ENCODE peak calls at places on chromosomes 16 and 17, in seven cellular contexts. P is gastrocnemius medialis; M is CD4-positive, alpha-beta T cell; K is effector memory CD4-positive, alpha-beta T cell; H is cardiac fibroblast; N is globus pallidus; T is GF-D8. U is an unnamed sample.

GRCh38 chr17:57993471-57994365 is 5.7 kb upstream of the VEZF1 start:
- DNase-seq in P (no peak), M (no peak), K (no peak), H (no peak), N (no peak), T (peak; percentile 68), U (no peak)

GRCh38 chr17:80822700-80823410 is 168.8 kb upstream of the CHMP6 start:
- DNase-seq in P (peak; percentile 14), M (no peak), K (no peak), H (no peak), N (no peak), T (peak; percentile 96), U (no peak)

GRCh38 chr17:55624789-55625433 is 97.8 kb downstream of the TMEM100 start:
- DNase-seq in P (no peak), M (no peak), K (no peak), H (no peak), N (no peak), T (no peak), U (no peak)

GRCh38 chr17:8807070-8807550 is 7.9 kb upstream of the MFSD6L start:
- DNase-seq in P (no peak), M (no peak), K (no peak), H (peak; percentile 25), N (no peak), T (no peak), U (no peak)

GRCh38 chr16:12276631-12277030 is 300.1 kb downstream of the SNX29 start:
- DNase-seq in P (no peak), M (no peak), K (no peak), H (no peak), N (no peak), T (no peak), U (no peak)

GRCh38 chr16:76278976-76279375 is 1.8 kb downstream of the CNTNAP4 start:
- DNase-seq in P (no peak), M (no peak), K (no peak), H (peak; percentile 54), N (peak; percentile 90), T (no peak), U (no peak)

GRCh38 chr16:24499193-24499814 is 40.1 kb upstream of the RBBP6 start:
- DNase-seq in P (no peak), M (no peak), K (no peak), H (peak; percentile 46), N (peak; percentile 12), T (no peak), U (peak; percentile 17)

GRCh38 chr16:25121824-25122600 is 10.5 kb downstream of the LCMT1 start:
- DNase-seq in P (no peak), M (no peak), K (no peak), H (no peak), N (no peak), T (no peak), U (no peak)

GRCh38 chr16:79316004-79316458 is 284.5 kb downstream of the MAF start:
- DNase-seq in P (no peak), M (no peak), K (no peak), H (no peak), N (peak; percentile 14), T (no peak), U (no peak)

GRCh38 chr17:57636985-57637667 is 108.0 kb downstream of the CCDC182 start:
- DNase-seq in P (no peak), M (no peak), K (no peak), H (peak; percentile 13), N (no peak), T (no peak), U (no peak)

GRCh38 chr16:3717235-3718018 is at the start of gene TRAP1:
- DNase-seq in P (peak; percentile 88), M (peak; percentile 91), K (peak; percentile 87), H (peak; percentile 77), N (peak; percentile 83), T (peak; percentile 52), U (peak; percentile 86)

GRCh38 chr17:40984226-40984625 is at the start of gene KRT40:
- DNase-seq in P (no peak), M (no peak), K (no peak), H (no peak), N (no peak), T (no peak), U (no peak)

GRCh38 chr17:58378895-58379824 is 27.2 kb upstream of the SUPT4H1 start:
- DNase-seq in P (no peak), M (no peak), K (no peak), H (no peak), N (no peak), T (no peak), U (no peak)

GRCh38 chr17:57406131-57406980 is 150.0 kb downstream of the MSI2 start:
- DNase-seq in P (no peak), M (no peak), K (no peak), H (no peak), N (peak; percentile 87), T (no peak), U (no peak)

GRCh38 chr16:85856585-85856984 is 42.4 kb upstream of the IRF8 start:
- DNase-seq in P (no peak), M (no peak), K (no peak), H (no peak), N (no peak), T (no peak), U (no peak)

GRCh38 chr16:31108035-31108793 is at the start of gene BCKDK:
- DNase-seq in P (peak; percentile 70), M (peak; percentile 40), K (peak; percentile 41), H (peak; percentile 66), N (peak; percentile 67), T (peak; percentile 28), U (peak; percentile 82)

GRCh38 chr17:39132192-39132600 is 19.2 kb downstream of the PLXDC1 start:
- DNase-seq in P (peak; percentile 46), M (no peak), K (no peak), H (peak; percentile 84), N (no peak), T (no peak), U (peak; percentile 79)

GRCh38 chr16:81547919-81548216 is 103.3 kb downstream of the CMIP start:
- DNase-seq in P (no peak), M (no peak), K (no peak), H (no peak), N (no peak), T (no peak), U (no peak)